ENCODE peak calls at places on chromosomes 7 and 10, in five cellular contexts. F is GM12878, K is mucosa of descending colon, B is body of pancreas, M is astrocyte. H is an unnamed sample. For H3K4me1, the result is how much of the 10 kb centered on the place peaks cover.

GRCh38 chr7:6502886-6503285 is 48.4 kb downstream of the GRID2IP start:
- DNase-seq in F (no peak), K (peak), B (peak), M (no peak), H (no peak)

GRCh38 chr7:73885975-73886798 is 25.2 kb downstream of the TMEM270 start:
- DNase-seq in F (no peak), K (no peak), B (peak), M (peak), H (no peak)

GRCh38 chr10:68302871-68303270 is 29.0 kb upstream of the HNRNPH3 start:
- DNase-seq in F (no peak), K (no peak), B (no peak), M (no peak), H (no peak)

GRCh38 chr10:131178521-131178920 is 133.0 kb downstream of the TCERG1L start:
- DNase-seq in F (no peak), K (no peak), B (no peak), M (no peak), H (no peak)

GRCh38 chr10:46106410-46107255 is 60.6 kb upstream of the MSMB start:
- DNase-seq in F (no peak), K (peak), B (peak), M (peak), H (peak)

GRCh38 chr10:373516-374309 is 238.5 kb downstream of the ZMYND11 start:
- DNase-seq in F (no peak), K (no peak), B (no peak), M (peak), H (no peak)

GRCh38 chr7:23357190-23358093 is 58.3 kb downstream of the MALSU1 start:
- DNase-seq in F (no peak), K (no peak), B (no peak), M (peak), H (no peak)

GRCh38 chr7:117808910-117809705 is 64.1 kb downstream of the CTTNBP2 start:
- DNase-seq in F (no peak), K (no peak), B (no peak), M (peak), H (no peak)

GRCh38 chr10:70551971-70552422 is 50.5 kb downstream of the PRF1 start:
- DNase-seq in F (no peak), K (peak), B (peak), M (peak), H (no peak)

GRCh38 chr10:79063661-79064490 is 4.9 kb upstream of the ZMIZ1 start:
- DNase-seq in F (no peak), K (peak), B (peak), M (no peak), H (peak)

GRCh38 chr10:114708084-114708483 is 50.0 kb upstream of the ABLIM1 start:
- DNase-seq in F (no peak), K (no peak), B (no peak), M (no peak), H (no peak)

GRCh38 chr10:16408379-16408778 is 28.4 kb upstream of the PTER start:
- DNase-seq in F (no peak), K (no peak), B (peak), M (no peak), H (no peak)

GRCh38 chr7:120843121-120843520 is 14.8 kb downstream of the TSPAN12 start:
- DNase-seq in F (no peak), K (no peak), B (no peak), M (no peak), H (no peak)

GRCh38 chr10:95832216-95833037 is 75.3 kb upstream of the CC2D2B start:
- DNase-seq in F (peak), K (peak), B (peak), M (no peak), H (peak)

GRCh38 chr7:90720970-90721768 is 125.0 kb downstream of the CDK14 start:
- DNase-seq in F (no peak), K (peak), B (peak), M (peak), H (no peak)

GRCh38 chr7:149067869-149068268 is 22.6 kb downstream of the ZNF786 start:
- DNase-seq in F (no peak), K (peak), B (no peak), M (no peak), H (peak)

GRCh38 chr10:124648738-124649137 is 95.4 kb downstream of the FAM53B start:
- DNase-seq in F (peak), K (peak), B (peak), M (peak), H (peak)

GRCh38 chr10:86613905-86614304 is 40.4 kb upstream of the OPN4 start:
- DNase-seq in F (no peak), K (no peak), B (no peak), M (no peak), H (no peak)

GRCh38 chr10:33273295-33274002 is 61.0 kb downstream of the NRP1 start:
- DNase-seq in F (no peak), K (peak), B (peak), M (peak), H (no peak)

GRCh38 chr7:129150199-129150996 is 5.9 kb downstream of the TSPAN33 start:
- DNase-seq in F (no peak), K (no peak), B (no peak), M (no peak), H (no peak)

GRCh38 chr7:93920496-93921189 is 892 bp upstream of the GNG11 start:
- DNase-seq in F (no peak), K (no peak), B (no peak), M (no peak), H (no peak)

GRCh38 chr7:1567893-1568292 is 1.9 kb downstream of the PSMG3 start:
- DNase-seq in F (no peak), K (no peak), B (no peak), M (peak), H (no peak)

GRCh38 chr10:16809074-16809718 is 8.0 kb downstream of the RSU1 start:
- DNase-seq in F (no peak), K (peak), B (peak), M (no peak), H (peak)

GRCh38 chr7:34100661-34101060 is 195.3 kb downstream of the BMPER start:
- DNase-seq in F (no peak), K (no peak), B (no peak), M (no peak), H (no peak)

GRCh38 chr7:73573276-73573675 is 5.1 kb downstream of the TBL2 start:
- DNase-seq in F (no peak), K (no peak), B (no peak), M (no peak), H (no peak)

GRCh38 chr7:28362812-28363211 is 49.5 kb upstream of the CREB5 start:
- DNase-seq in F (no peak), K (no peak), B (no peak), M (no peak), H (no peak)

GRCh38 chr10:123301077-123301875 is 147.1 kb downstream of the BUB3 start:
- DNase-seq in F (no peak), K (peak), B (peak), M (peak), H (no peak)

GRCh38 chr10:77812741-77813140 is 113.8 kb downstream of the DLG5 start:
- DNase-seq in F (no peak), K (no peak), B (no peak), M (no peak), H (no peak)

DNA sequence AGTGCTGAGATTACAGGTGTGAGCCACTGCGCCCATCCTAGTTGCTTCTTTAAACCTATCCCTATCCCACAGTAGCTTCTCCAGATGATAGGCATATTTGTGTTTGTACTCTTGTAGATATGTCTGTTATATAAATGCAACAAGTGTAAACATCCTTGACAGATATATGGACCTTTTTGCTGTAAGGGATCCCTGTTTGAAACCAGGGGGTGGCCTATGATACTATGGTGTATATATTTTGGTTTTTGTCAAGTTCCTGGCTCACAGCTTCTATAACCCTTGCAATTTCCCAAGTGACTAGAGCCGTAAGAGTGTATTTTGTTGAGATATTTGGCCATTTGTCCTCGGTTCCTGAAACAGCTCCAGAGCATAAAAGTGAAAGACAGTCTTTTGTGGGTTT is 9.7 kb downstream of the COMTD1 start:
- DNase-seq in F (no peak), K (no peak), B (no peak), M (no peak), H (no peak)
- H3K4me1 ChIP-seq in F (under half), K (under half), B (half or more), M (under half), H (under half)

DNA sequence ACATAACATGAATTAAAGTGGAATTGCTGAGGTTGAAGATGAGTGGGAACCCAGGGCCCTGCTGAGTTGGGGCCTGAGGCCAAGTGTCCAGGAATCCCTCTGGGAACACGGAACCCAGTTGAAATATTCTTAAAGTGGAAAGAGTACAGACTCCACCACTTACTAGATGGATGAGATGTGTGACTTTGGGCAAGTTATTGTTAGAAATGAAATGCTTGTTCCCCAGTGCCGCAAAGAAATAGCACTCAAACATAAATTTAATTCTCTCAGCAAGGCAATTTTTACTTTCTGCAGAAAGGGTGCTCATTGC is 54.5 kb downstream of the CCNY start:
- DNase-seq in F (no peak), K (no peak), B (no peak), M (no peak), H (no peak)
- H3K4me1 ChIP-seq in F (under half), K (under half), B (under half), M (under half), H (under half)

GRCh38 chr10:103188853-103189252 is 4.2 kb downstream of the NT5C2 start:
- DNase-seq in F (no peak), K (no peak), B (no peak), M (no peak), H (no peak)
- H3K4me1 ChIP-seq in F (under half), K (under half), B (half or more), M (under half), H (half or more)

GRCh38 chr7:50349399-50349798 is 44.9 kb downstream of the IKZF1 start:
- DNase-seq in F (no peak), K (no peak), B (no peak), M (no peak), H (no peak)

GRCh38 chr7:50349963-50350944 is 45.7 kb downstream of the IKZF1 start:
- DNase-seq in F (peak), K (no peak), B (no peak), M (no peak), H (peak)

GRCh38 chr7:50346548-50347497 is 42.3 kb downstream of the IKZF1 start:
- DNase-seq in F (no peak), K (no peak), B (no peak), M (no peak), H (no peak)

GRCh38 chr7:50348469-50349162 is 44.1 kb downstream of the IKZF1 start:
- DNase-seq in F (no peak), K (no peak), B (no peak), M (no peak), H (no peak)

DNA sequence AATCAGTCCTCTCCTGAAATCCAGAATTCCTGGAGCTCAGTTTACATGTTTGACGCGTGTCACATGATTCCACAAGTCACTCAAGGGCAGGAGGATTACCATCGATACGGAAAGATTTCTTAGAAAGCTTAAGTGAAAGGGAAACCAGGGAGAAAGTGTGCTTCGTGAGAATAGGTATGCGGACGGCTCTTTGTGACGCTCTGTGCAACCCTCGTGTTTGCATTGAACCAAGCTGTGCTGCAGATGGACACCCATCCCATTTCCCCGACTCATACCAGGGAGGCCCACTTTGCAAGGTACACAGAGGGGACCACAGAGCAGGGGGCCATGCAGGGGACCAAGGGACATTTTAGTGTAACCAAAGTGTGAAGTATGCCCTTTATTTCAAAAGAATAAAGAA is 43.2 kb downstream of the IKZF1 start:
- DNase-seq in F (no peak), K (no peak), B (no peak), M (no peak), H (peak)
- H3K4me1 ChIP-seq in F (under half), K (under half), B (under half), M (under half), H (half or more)

GRCh38 chr10:132468201-132468600 is 69.4 kb upstream of the INPP5A start:
- DNase-seq in F (no peak), K (no peak), B (no peak), M (no peak), H (no peak)
- H3K4me1 ChIP-seq in F (under half), K (under half), B (under half), M (under half), H (under half)